ENCODE peak calls at places on chromosomes 11 and 22, in eight cellular contexts. D, Y, L, U, S, H, G and B are unnamed samples.

GRCh38 chr11:76665921-76666351 is 4.6 kb downstream of the LRRC32 start:
- DNase-seq in D (no peak), Y (no peak), L (no peak), U (no peak), S (no peak), H (peak; percentile 67), G (no peak), B (no peak)

GRCh38 chr22:50586416-50586815 is 3.8 kb upstream of the CHKB start:
- DNase-seq in D (peak; percentile 10), Y (no peak), L (no peak), U (no peak), S (no peak), H (peak; percentile 30), G (no peak), B (no peak)

GRCh38 chr22:17634696-17635095 is 3.9 kb upstream of the BCL2L13 start:
- DNase-seq in D (no peak), Y (no peak), L (no peak), U (no peak), S (no peak), H (no peak), G (no peak), B (no peak)

GRCh38 chr11:26842458-26842841 is 120.6 kb upstream of the SLC5A12 start:
- DNase-seq in D (no peak), Y (no peak), L (no peak), U (no peak), S (no peak), H (no peak), G (no peak), B (no peak)

GRCh38 chr11:2581151-2581930 is 118.5 kb downstream of the KCNQ1OT1 start:
- DNase-seq in D (peak; percentile 12), Y (peak; percentile 19), L (peak; percentile 11), U (no peak), S (no peak), H (peak; percentile 67), G (no peak), B (no peak)

GRCh38 chr22:49155039-49155808 is 672.4 kb downstream of the BRD1 start:
- DNase-seq in D (no peak), Y (no peak), L (no peak), U (no peak), S (no peak), H (peak; percentile 44), G (no peak), B (no peak)

GRCh38 chr11:78420796-78421209 is 3.2 kb upstream of the GAB2 start:
- DNase-seq in D (peak; percentile 64), Y (peak; percentile 63), L (peak; percentile 56), U (no peak), S (peak; percentile 85), H (peak; percentile 90), G (no peak), B (no peak)

GRCh38 chr11:12480401-12480800 is 103.0 kb downstream of the PARVA start:
- DNase-seq in D (no peak), Y (no peak), L (no peak), U (no peak), S (no peak), H (no peak), G (no peak), B (no peak)

GRCh38 chr11:65279713-65280459 is 18.1 kb downstream of the POLA2 start:
- DNase-seq in D (no peak), Y (peak; percentile 51), L (peak; percentile 41), U (no peak), S (peak; percentile 99), H (no peak), G (peak; percentile 81), B (peak; percentile 60)

GRCh38 chr11:72483412-72484186 is 49.3 kb upstream of the CLPB start:
- DNase-seq in D (no peak), Y (no peak), L (no peak), U (no peak), S (peak; percentile 49), H (no peak), G (no peak), B (peak; percentile 7)

GRCh38 chr11:110094298-110095073 is 1.3 kb downstream of the ZC3H12C start:
- DNase-seq in D (no peak), Y (no peak), L (no peak), U (no peak), S (no peak), H (no peak), G (no peak), B (no peak)

GRCh38 chr11:25769287-25769686 is 562.6 kb upstream of the ANO3 start:
- DNase-seq in D (no peak), Y (no peak), L (no peak), U (no peak), S (peak; percentile 64), H (no peak), G (no peak), B (no peak)

GRCh38 chr11:122656631-122657101 is 1.1 kb downstream of the UBASH3B start:
- DNase-seq in D (peak; percentile 42), Y (peak; percentile 29), L (peak; percentile 35), U (peak; percentile 32), S (no peak), H (peak; percentile 86), G (peak; percentile 60), B (no peak)

GRCh38 chr11:97786961-97787360 is 1233.8 kb upstream of the CNTN5 start:
- DNase-seq in D (no peak), Y (no peak), L (no peak), U (no peak), S (no peak), H (no peak), G (no peak), B (no peak)

GRCh38 chr11:113628912-113629311 is 77.2 kb downstream of the TMPRSS5 start:
- DNase-seq in D (no peak), Y (no peak), L (no peak), U (peak; percentile 17), S (no peak), H (no peak), G (no peak), B (no peak)

GRCh38 chr11:104060004-104060403 is 23.6 kb downstream of the DDI1 start:
- DNase-seq in D (no peak), Y (no peak), L (no peak), U (no peak), S (no peak), H (no peak), G (no peak), B (no peak)

DNA sequence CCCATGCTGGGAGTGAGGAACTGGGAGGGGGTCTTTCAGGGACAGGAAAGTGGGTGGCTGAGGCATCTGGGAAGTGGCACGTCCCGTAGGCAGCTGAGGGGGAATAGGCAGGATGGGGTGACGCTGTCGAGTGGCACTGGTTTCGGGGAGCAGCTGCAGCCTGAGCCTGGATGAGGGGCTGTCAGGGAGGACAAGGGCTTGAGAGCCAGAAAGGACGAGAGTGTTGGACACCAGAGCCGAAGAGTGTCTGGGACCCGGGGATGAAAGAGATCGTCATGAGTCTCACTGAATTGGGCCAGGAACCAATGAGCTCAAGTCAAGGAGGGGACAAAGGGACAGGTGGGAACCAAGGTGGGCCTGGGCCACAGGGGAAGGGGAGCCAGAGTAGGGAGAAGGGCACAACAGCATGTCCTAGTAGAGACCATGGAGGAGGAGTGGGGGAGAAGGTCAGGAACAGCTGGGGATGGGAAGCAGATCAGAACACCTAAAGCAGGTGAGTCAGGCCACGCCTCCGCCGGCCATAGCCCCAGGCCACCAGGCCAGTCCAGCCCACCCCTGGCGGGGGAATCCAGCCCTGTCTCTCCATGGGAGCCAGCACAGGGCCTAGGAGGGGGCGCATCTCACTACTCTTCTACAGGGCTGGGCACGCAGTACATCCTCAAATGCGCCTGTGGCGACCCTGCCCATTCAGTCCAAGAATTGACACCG is 4.2 kb downstream of the RAB3IL1 start:
- DNase-seq in D (peak; percentile 17), Y (peak; percentile 12), L (no peak), U (no peak), S (no peak), H (peak; percentile 67), G (no peak), B (no peak)
- H3K4me3 ChIP-seq in D (no peak overlapping the region), Y (no peak overlapping the region), L (no peak overlapping the region), U (no peak overlapping the region), S (no peak overlapping the region), H (no peak overlapping the region), G (no peak overlapping the region), B (no peak overlapping the region)

GRCh38 chr11:67626970-67627369 is 2.8 kb downstream of the NUDT8 start:
- DNase-seq in D (no peak), Y (no peak), L (no peak), U (no peak), S (no peak), H (peak; percentile 69), G (no peak), B (no peak)
- H3K27ac ChIP-seq in D (no peak overlapping the region), Y (no peak overlapping the region), L (no peak overlapping the region), U (peak overlapping the region; percentile 63), S (no peak overlapping the region), H (no peak overlapping the region), G (no peak overlapping the region), B (no peak overlapping the region)

GRCh38 chr11:106086135-106086534 is 8.7 kb downstream of the AASDHPPT start:
- DNase-seq in D (no peak), Y (no peak), L (no peak), U (no peak), S (no peak), H (no peak), G (no peak), B (no peak)

GRCh38 chr11:106091480-106092123 is 14.1 kb downstream of the AASDHPPT start:
- DNase-seq in D (no peak), Y (no peak), L (no peak), U (no peak), S (peak; percentile 62), H (no peak), G (no peak), B (no peak)

GRCh38 chr11:106088896-106089295 is 11.4 kb downstream of the AASDHPPT start:
- DNase-seq in D (no peak), Y (no peak), L (no peak), U (no peak), S (peak; percentile 59), H (no peak), G (no peak), B (no peak)

GRCh38 chr11:106087815-106088435 is 10.5 kb downstream of the AASDHPPT start:
- DNase-seq in D (peak; percentile 24), Y (peak; percentile 41), L (peak; percentile 19), U (peak; percentile 40), S (peak; percentile 63), H (no peak), G (no peak), B (peak; percentile 47)

DNA sequence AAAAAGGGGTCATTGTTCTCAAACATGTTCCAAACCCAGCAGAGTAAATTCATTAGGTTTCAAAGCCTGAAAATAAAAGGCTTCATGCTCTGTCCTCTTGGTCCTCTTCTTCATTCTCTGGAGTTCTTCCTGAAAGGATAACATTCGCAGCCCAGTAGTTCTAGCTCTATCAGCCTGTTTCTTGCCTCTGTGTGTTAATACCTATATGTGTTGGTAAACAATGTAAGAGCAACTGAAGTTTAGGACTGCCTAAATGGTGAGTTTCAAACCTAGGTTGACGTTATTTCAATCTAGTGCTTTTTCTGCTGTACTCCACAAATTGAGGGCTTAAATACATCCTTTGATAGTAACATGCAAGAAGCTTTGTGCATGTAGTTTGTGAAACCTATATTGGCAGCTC is 9.4 kb downstream of the AASDHPPT start:
- DNase-seq in D (no peak), Y (no peak), L (no peak), U (no peak), S (no peak), H (no peak), G (no peak), B (no peak)
- H3K4me3 ChIP-seq in D (no peak overlapping the region), Y (no peak overlapping the region), L (no peak overlapping the region), U (no peak overlapping the region), S (no peak overlapping the region), H (no peak overlapping the region), G (no peak overlapping the region), B (no peak overlapping the region)

DNA sequence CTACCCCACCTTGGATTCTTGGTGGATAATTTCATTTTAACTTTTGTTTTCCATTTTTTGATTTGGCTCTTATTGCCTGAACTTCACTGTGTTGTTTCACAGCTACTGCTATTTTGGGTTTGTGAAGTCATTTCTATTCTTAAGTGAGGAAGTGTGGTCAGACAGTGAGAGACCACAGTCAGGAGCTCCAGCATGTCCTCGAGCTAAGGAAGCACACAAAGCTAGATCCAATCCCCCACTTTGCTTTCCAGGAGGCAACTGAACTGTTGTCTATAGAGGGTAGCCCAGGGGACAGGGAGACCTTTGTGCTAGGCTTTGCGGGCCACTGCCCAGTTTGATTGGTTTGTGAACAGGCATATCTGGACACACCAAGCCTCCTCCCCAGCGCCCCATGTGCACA is 251.8 kb upstream of the KIRREL3 start:
- DNase-seq in D (no peak), Y (no peak), L (no peak), U (no peak), S (no peak), H (no peak), G (no peak), B (no peak)
- H3K27ac ChIP-seq in D (no peak overlapping the region), Y (no peak overlapping the region), L (no peak overlapping the region), U (no peak overlapping the region), S (no peak overlapping the region), H (no peak overlapping the region), G (no peak overlapping the region), B (no peak overlapping the region)